ENCODE peak calls at places on chromosomes 13 and 19, in nine cellular contexts. U is epithelial cell of proximal tubule, S is GM12865, V is heart right ventricle, W is cardiac fibroblast, P is GM23338, Q is endodermal cell, B is mucosa of descending colon, K is foreskin fibroblast. T is an unnamed sample.

GRCh38 chr13:44271031-44271433 is 102.6 kb upstream of the SERP2 start:
- DNase-seq in U (no peak), S (no peak), V (no peak), W (peak), P (no peak), Q (no peak), B (no peak), K (peak), T (no peak)

GRCh38 chr19:58182577-58182988 is 278 bp upstream of the ZNF274 start:
- DNase-seq in U (no peak), S (peak), V (peak), W (no peak), P (no peak), Q (no peak), B (no peak), K (no peak), T (no peak)

GRCh38 chr19:19946226-19946625 is 45.5 kb downstream of the ZNF93 start:
- DNase-seq in U (no peak), S (no peak), V (no peak), W (no peak), P (no peak), Q (no peak), B (no peak), K (no peak), T (no peak)

GRCh38 chr19:40089462-40089861 is 1.3 kb downstream of the ZNF780A start:
- DNase-seq in U (no peak), S (no peak), V (no peak), W (peak), P (no peak), Q (no peak), B (no peak), K (peak), T (no peak)

GRCh38 chr13:106415971-106416370 is 119.5 kb downstream of the EFNB2 start:
- DNase-seq in U (no peak), S (no peak), V (no peak), W (no peak), P (no peak), Q (no peak), B (no peak), K (peak), T (no peak)

GRCh38 chr13:76976488-76976887 is 15.4 kb upstream of the CLN5 start:
- DNase-seq in U (no peak), S (no peak), V (no peak), W (no peak), P (no peak), Q (no peak), B (no peak), K (peak), T (no peak)

GRCh38 chr19:7440188-7440975 is 48.5 kb downstream of the PEX11G start:
- DNase-seq in U (no peak), S (no peak), V (no peak), W (no peak), P (no peak), Q (no peak), B (no peak), K (no peak), T (no peak)

GRCh38 chr13:106917024-106917491 is 349.1 kb upstream of the ARGLU1 start:
- DNase-seq in U (no peak), S (peak), V (peak), W (no peak), P (peak), Q (no peak), B (peak), K (peak), T (no peak)

GRCh38 chr19:28607066-28607583 is 605.8 kb downstream of the UQCRFS1 start:
- DNase-seq in U (no peak), S (no peak), V (no peak), W (no peak), P (no peak), Q (no peak), B (no peak), K (no peak), T (no peak)

GRCh38 chr13:29472317-29472961 is 123.0 kb downstream of the SLC7A1 start:
- DNase-seq in U (no peak), S (peak), V (no peak), W (peak), P (peak), Q (peak), B (peak), K (peak), T (no peak)

GRCh38 chr13:95676100-95676774 is 702 bp upstream of the DNAJC3 start:
- DNase-seq in U (peak), S (peak), V (no peak), W (peak), P (peak), Q (no peak), B (peak), K (peak), T (no peak)

GRCh38 chr13:69585656-69586055 is 522.0 kb upstream of the ATXN8OS start:
- DNase-seq in U (no peak), S (no peak), V (no peak), W (no peak), P (peak), Q (no peak), B (no peak), K (no peak), T (no peak)

GRCh38 chr13:93151277-93151676 is 75.3 kb upstream of the GPC6 start:
- DNase-seq in U (peak), S (no peak), V (no peak), W (peak), P (no peak), Q (no peak), B (no peak), K (peak), T (peak)

GRCh38 chr13:70668293-70668692 is 560.0 kb upstream of the KLHL1 start:
- DNase-seq in U (peak), S (no peak), V (no peak), W (no peak), P (peak), Q (peak), B (no peak), K (no peak), T (no peak)

GRCh38 chr13:110001622-110002275 is 215.4 kb upstream of the IRS2 start:
- DNase-seq in U (no peak), S (no peak), V (no peak), W (peak), P (no peak), Q (no peak), B (no peak), K (peak), T (no peak)

GRCh38 chr19:6481541-6482342 is at the start of gene DENND1C:
- DNase-seq in U (no peak), S (peak), V (peak), W (no peak), P (peak), Q (peak), B (peak), K (no peak), T (no peak)

GRCh38 chr13:91719033-91719432 is 320.6 kb downstream of the GPC5 start:
- DNase-seq in U (peak), S (no peak), V (peak), W (peak), P (no peak), Q (no peak), B (no peak), K (no peak), T (peak)

GRCh38 chr19:39710333-39710890 is 6.1 kb downstream of the LGALS14 start:
- DNase-seq in U (no peak), S (no peak), V (no peak), W (no peak), P (no peak), Q (no peak), B (no peak), K (no peak), T (no peak)

GRCh38 chr19:343941-344624 is 513 bp downstream of the MIER2 start:
- DNase-seq in U (no peak), S (peak), V (no peak), W (peak), P (peak), Q (peak), B (peak), K (peak), T (no peak)

GRCh38 chr19:4054471-4055208 is 12.1 kb downstream of the ZBTB7A start:
- DNase-seq in U (no peak), S (no peak), V (no peak), W (no peak), P (peak), Q (no peak), B (no peak), K (no peak), T (no peak)

GRCh38 chr19:32404213-32404938 is 1.2 kb upstream of the DPY19L3 start:
- DNase-seq in U (no peak), S (peak), V (no peak), W (no peak), P (peak), Q (peak), B (peak), K (peak), T (no peak)

GRCh38 chr19:778910-779653 is 18.2 kb upstream of the PTBP1 start:
- DNase-seq in U (peak), S (no peak), V (no peak), W (peak), P (peak), Q (peak), B (no peak), K (peak), T (peak)

GRCh38 chr13:97113231-97114001 is 108.7 kb upstream of the MBNL2 start:
- DNase-seq in U (no peak), S (no peak), V (no peak), W (no peak), P (peak), Q (peak), B (no peak), K (no peak), T (no peak)

GRCh38 chr19:11196406-11197287 is 698 bp downstream of the KANK2 start:
- DNase-seq in U (no peak), S (no peak), V (peak), W (peak), P (peak), Q (peak), B (peak), K (peak), T (no peak)

GRCh38 chr13:52599037-52599852 is 43.0 kb upstream of the HNRNPA1L2 start:
- DNase-seq in U (no peak), S (peak), V (no peak), W (peak), P (no peak), Q (no peak), B (no peak), K (peak), T (no peak)

GRCh38 chr13:110734561-110734960 is 21.1 kb downstream of the ING1 start:
- DNase-seq in U (no peak), S (no peak), V (no peak), W (no peak), P (no peak), Q (no peak), B (no peak), K (no peak), T (no peak)

DNA sequence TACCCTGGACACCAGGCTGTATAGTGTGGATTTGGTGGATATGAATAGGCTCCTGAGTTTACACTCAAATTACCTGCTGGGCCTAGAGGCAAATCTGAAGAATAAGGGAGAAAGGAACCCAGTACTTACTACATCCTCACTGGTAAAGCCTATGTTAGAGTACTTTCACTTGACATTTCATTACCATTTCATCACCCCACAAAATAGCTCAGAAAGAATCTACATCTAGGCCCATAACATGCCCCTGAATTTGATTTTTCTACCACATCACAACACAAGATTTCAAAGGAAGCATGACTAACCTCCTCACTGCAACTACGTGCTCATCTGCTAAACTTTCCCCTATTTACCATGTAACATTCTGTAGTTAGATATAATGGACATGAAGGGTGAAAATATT is 43.3 kb downstream of the VWA8 start:
- DNase-seq in U (no peak), S (peak), V (no peak), W (peak), P (no peak), Q (no peak), B (no peak), K (peak), T (no peak)
- H3K4me3 ChIP-seq in U (no peak), S (no peak), V (no peak), W (no peak), P (no peak), Q (no peak), B (no peak), K (no peak), T (no peak)

GRCh38 chr13:47798906-47799305 is 202.2 kb downstream of the SUCLA2 start:
- DNase-seq in U (no peak), S (peak), V (no peak), W (peak), P (peak), Q (no peak), B (no peak), K (peak), T (no peak)
- TF ChIP-seq CTCF in U (peak), S (peak), V (no peak), W (peak), P (peak), Q (peak), B (no peak), K (peak), T (peak)

DNA sequence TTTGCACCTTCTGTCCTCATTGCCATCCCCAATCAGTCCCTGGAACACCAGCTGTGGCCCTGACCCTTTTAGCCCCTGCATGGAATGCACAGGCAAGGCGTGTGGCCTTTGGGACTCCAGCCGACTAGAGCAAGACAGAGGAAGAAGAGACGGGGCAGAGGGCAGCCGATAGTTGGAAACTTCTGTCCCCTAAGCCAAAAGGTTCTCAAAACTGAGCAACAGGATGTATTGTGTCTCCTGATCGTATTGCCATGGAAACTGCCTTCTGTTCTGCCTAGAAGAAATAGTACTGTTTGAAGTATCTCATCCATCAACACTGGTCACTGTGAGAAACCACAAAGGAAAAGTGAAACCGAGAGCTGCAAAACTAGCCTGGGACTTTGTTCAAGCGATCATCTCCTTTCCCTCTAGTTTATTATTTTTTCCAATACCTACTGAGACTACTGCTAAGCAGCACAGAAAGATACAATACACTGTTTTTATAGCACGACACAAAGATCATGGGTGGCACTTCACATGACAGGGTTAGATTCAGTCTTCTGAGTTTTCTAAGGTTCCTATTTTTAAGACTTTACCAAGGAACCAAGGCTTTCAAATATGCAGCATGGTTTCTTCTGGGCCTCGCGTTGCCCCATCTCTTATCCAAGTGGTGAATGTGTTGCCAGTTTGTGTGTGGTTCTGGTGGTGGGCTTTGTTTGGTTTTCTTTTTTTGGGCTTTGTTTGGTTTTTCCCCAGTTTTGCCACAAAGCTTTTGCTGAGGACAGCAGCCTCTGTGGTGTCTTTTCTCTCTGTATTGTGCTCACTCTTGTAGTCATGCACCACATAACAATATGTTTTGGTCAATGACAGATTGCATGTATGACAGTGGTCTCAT is 49.3 kb upstream of the GPR183 start:
- DNase-seq in U (no peak), S (peak), V (peak), W (peak), P (no peak), Q (no peak), B (peak), K (no peak), T (no peak)
- H3K4me3 ChIP-seq in U (no peak), S (peak), V (no peak), W (peak), P (no peak), Q (no peak), B (no peak), K (no peak), T (no peak)

DNA sequence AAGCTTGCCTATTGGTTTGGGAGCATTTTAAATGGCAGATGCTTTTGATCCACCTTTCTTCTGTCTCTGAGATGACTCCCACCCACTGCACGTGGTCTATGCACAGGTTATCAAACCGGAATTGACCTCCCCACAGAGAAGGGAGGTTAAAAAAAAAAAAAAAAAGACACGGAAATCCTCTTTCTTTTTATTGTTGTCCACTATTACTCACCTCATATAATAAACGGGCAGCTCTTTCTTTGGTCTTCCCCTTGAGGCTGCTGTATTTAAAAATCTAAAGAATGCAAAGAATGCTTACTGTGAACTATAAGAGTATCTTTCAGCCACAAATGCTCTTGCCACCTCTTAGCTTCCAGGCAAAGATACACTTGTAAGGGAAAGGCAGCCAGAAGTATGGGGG is 329.7 kb downstream of the NDFIP2 start:
- DNase-seq in U (peak), S (peak), V (no peak), W (peak), P (peak), Q (no peak), B (no peak), K (peak), T (peak)
- TF ChIP-seq CTCF in U (no peak), S (no peak), V (no peak), W (no peak), P (no peak), Q (no peak), B (no peak), K (no peak), T (no peak)

DNA sequence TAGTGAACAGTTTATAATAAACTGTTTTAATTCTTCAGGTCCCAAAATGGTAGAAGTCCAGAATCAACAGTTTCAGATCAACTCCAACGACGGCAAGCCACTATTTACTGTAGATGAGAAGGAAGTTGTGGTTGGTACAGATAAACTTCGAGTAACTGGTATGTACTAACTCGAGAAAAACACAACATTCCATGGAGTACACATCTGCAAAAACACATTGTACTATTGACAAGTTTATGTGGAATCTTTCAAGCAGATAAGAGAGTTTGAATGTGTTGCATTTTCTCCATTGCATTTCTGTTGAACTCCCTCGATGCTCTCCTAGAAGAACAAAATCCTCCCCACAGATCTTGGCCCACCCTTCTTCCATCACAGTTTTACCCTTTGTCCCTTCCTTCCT is 98.5 kb downstream of the SGCG start:
- DNase-seq in U (no peak), S (no peak), V (no peak), W (peak), P (no peak), Q (no peak), B (no peak), K (no peak), T (no peak)
- H3K4me3 ChIP-seq in U (no peak), S (no peak), V (no peak), W (no peak), P (no peak), Q (no peak), B (no peak), K (no peak), T (no peak)